ENCODE peak calls at places on chromosomes 7 and 10, in six cellular contexts. One of them, this sample, is unnamed.

GRCh38 chr10:52906046-52906445 is 133.5 kb upstream of the MBL2 start:
- DNase-seq in nephron progenitor cell: no peak
- DNase-seq in activated CD8-positive, alpha-beta memory T cell treated with anti-CD3 and anti-CD28 coated beads for 24 hours: no peak
- DNase-seq in aorta: no peak
- DNase-seq in small intestine: no peak
- DNase-seq in A549: no peak
- DNase-seq in this sample: no peak

GRCh38 chr7:22444181-22444966 is 55.6 kb downstream of the STEAP1B start:
- DNase-seq in nephron progenitor cell: no peak
- DNase-seq in activated CD8-positive, alpha-beta memory T cell treated with anti-CD3 and anti-CD28 coated beads for 24 hours: no peak
- DNase-seq in aorta: no peak
- DNase-seq in small intestine: peak
- DNase-seq in A549: no peak
- DNase-seq in this sample: peak

GRCh38 chr7:100867796-100868485 is 754 bp downstream of the TRIP6 start:
- DNase-seq in nephron progenitor cell: no peak
- DNase-seq in activated CD8-positive, alpha-beta memory T cell treated with anti-CD3 and anti-CD28 coated beads for 24 hours: peak
- DNase-seq in aorta: no peak
- DNase-seq in small intestine: no peak
- DNase-seq in A549: no peak
- DNase-seq in this sample: no peak

GRCh38 chr7:132092106-132092505 is 484.2 kb downstream of the PLXNA4 start:
- DNase-seq in nephron progenitor cell: no peak
- DNase-seq in activated CD8-positive, alpha-beta memory T cell treated with anti-CD3 and anti-CD28 coated beads for 24 hours: no peak
- DNase-seq in aorta: no peak
- DNase-seq in small intestine: no peak
- DNase-seq in A549: no peak
- DNase-seq in this sample: no peak

GRCh38 chr7:73391396-73391795 is 42.2 kb upstream of the FZD9 start:
- DNase-seq in nephron progenitor cell: no peak
- DNase-seq in activated CD8-positive, alpha-beta memory T cell treated with anti-CD3 and anti-CD28 coated beads for 24 hours: no peak
- DNase-seq in aorta: no peak
- DNase-seq in small intestine: no peak
- DNase-seq in A549: no peak
- DNase-seq in this sample: no peak

GRCh38 chr10:6006991-6007390 is 29.6 kb upstream of the IL15RA start:
- DNase-seq in nephron progenitor cell: no peak
- DNase-seq in activated CD8-positive, alpha-beta memory T cell treated with anti-CD3 and anti-CD28 coated beads for 24 hours: no peak
- DNase-seq in aorta: no peak
- DNase-seq in small intestine: no peak
- DNase-seq in A549: no peak
- DNase-seq in this sample: no peak

GRCh38 chr7:24949884-24950283 is 30.1 kb downstream of the OSBPL3 start:
- DNase-seq in nephron progenitor cell: no peak
- DNase-seq in activated CD8-positive, alpha-beta memory T cell treated with anti-CD3 and anti-CD28 coated beads for 24 hours: no peak
- DNase-seq in aorta: no peak
- DNase-seq in small intestine: no peak
- DNase-seq in A549: no peak
- DNase-seq in this sample: no peak

GRCh38 chr7:149714081-149714909 is 59.1 kb downstream of the ZNF467 start:
- DNase-seq in nephron progenitor cell: peak
- DNase-seq in activated CD8-positive, alpha-beta memory T cell treated with anti-CD3 and anti-CD28 coated beads for 24 hours: peak
- DNase-seq in aorta: peak
- DNase-seq in small intestine: peak
- DNase-seq in A549: peak
- DNase-seq in this sample: peak

GRCh38 chr10:103688451-103688850 is 166.9 kb downstream of the SH3PXD2A start:
- DNase-seq in nephron progenitor cell: no peak
- DNase-seq in activated CD8-positive, alpha-beta memory T cell treated with anti-CD3 and anti-CD28 coated beads for 24 hours: no peak
- DNase-seq in aorta: no peak
- DNase-seq in small intestine: peak
- DNase-seq in A549: peak
- DNase-seq in this sample: peak

GRCh38 chr10:77626266-77626935 is 11.2 kb downstream of the KCNMA1 start:
- DNase-seq in nephron progenitor cell: no peak
- DNase-seq in activated CD8-positive, alpha-beta memory T cell treated with anti-CD3 and anti-CD28 coated beads for 24 hours: no peak
- DNase-seq in aorta: no peak
- DNase-seq in small intestine: no peak
- DNase-seq in A549: no peak
- DNase-seq in this sample: no peak

GRCh38 chr7:100719523-100720319 is 547 bp upstream of the EPO start:
- DNase-seq in nephron progenitor cell: no peak
- DNase-seq in activated CD8-positive, alpha-beta memory T cell treated with anti-CD3 and anti-CD28 coated beads for 24 hours: no peak
- DNase-seq in aorta: no peak
- DNase-seq in small intestine: no peak
- DNase-seq in A549: peak
- DNase-seq in this sample: no peak

GRCh38 chr10:48456361-48456804 is 148.5 kb downstream of the ARHGAP22 start:
- DNase-seq in nephron progenitor cell: peak
- DNase-seq in activated CD8-positive, alpha-beta memory T cell treated with anti-CD3 and anti-CD28 coated beads for 24 hours: peak
- DNase-seq in aorta: peak
- DNase-seq in small intestine: no peak
- DNase-seq in A549: no peak
- DNase-seq in this sample: peak

GRCh38 chr10:133356953-133357292 is 896 bp downstream of the FUOM start:
- DNase-seq in nephron progenitor cell: no peak
- DNase-seq in activated CD8-positive, alpha-beta memory T cell treated with anti-CD3 and anti-CD28 coated beads for 24 hours: no peak
- DNase-seq in aorta: no peak
- DNase-seq in small intestine: no peak
- DNase-seq in A549: no peak
- DNase-seq in this sample: no peak

GRCh38 chr10:132534348-132535064 is 3.1 kb upstream of the INPP5A start:
- DNase-seq in nephron progenitor cell: peak
- DNase-seq in activated CD8-positive, alpha-beta memory T cell treated with anti-CD3 and anti-CD28 coated beads for 24 hours: no peak
- DNase-seq in aorta: no peak
- DNase-seq in small intestine: no peak
- DNase-seq in A549: no peak
- DNase-seq in this sample: no peak